ENCODE peak calls at places on chromosomes 5 and 9, in ten cellular contexts. C, U, S, A, N, W, J, F, Z and G are unnamed samples.
A peak's percentile ranks its signal among the peaks of the same experiment; 100 is the strongest.

GRCh38 chr5:146797683-146798082 is 80.9 kb downstream of the PPP2R2B start:
- DNase-seq in C (no peak), U (no peak), S (no peak), A (peak; percentile 18), N (no peak), W (no peak), J (no peak), F (no peak), Z (no peak), G (peak; percentile 35)

GRCh38 chr9:136170291-136170901 is 34.5 kb downstream of the LHX3 start:
- DNase-seq in C (peak; percentile 87), U (peak; percentile 42), S (peak; percentile 19), A (no peak), N (peak; percentile 23), W (peak; percentile 20), J (no peak), F (peak; percentile 61), Z (peak; percentile 24), G (no peak)

GRCh38 chr5:107063511-107063910 is 607.2 kb downstream of the EFNA5 start:
- DNase-seq in C (no peak), U (no peak), S (no peak), A (no peak), N (no peak), W (no peak), J (no peak), F (no peak), Z (no peak), G (no peak)

GRCh38 chr5:168878121-168878520 is 299.0 kb upstream of the PANK3 start:
- DNase-seq in C (no peak), U (no peak), S (no peak), A (no peak), N (no peak), W (no peak), J (no peak), F (no peak), Z (no peak), G (no peak)

GRCh38 chr9:13648676-13649075 is 369.2 kb upstream of the MPDZ start:
- DNase-seq in C (no peak), U (no peak), S (no peak), A (peak; percentile 37), N (no peak), W (no peak), J (no peak), F (no peak), Z (no peak), G (no peak)

GRCh38 chr5:142722146-142722545 is 36.3 kb upstream of the FGF1 start:
- DNase-seq in C (no peak), U (peak; percentile 24), S (no peak), A (no peak), N (no peak), W (no peak), J (no peak), F (no peak), Z (no peak), G (no peak)

GRCh38 chr5:137167187-137167586 is 331.9 kb downstream of the SPOCK1 start:
- DNase-seq in C (no peak), U (no peak), S (no peak), A (no peak), N (no peak), W (no peak), J (no peak), F (no peak), Z (no peak), G (no peak)

GRCh38 chr9:33381231-33381791 is 21.1 kb downstream of the AQP7 start:
- DNase-seq in C (no peak), U (no peak), S (no peak), A (no peak), N (no peak), W (no peak), J (no peak), F (no peak), Z (no peak), G (peak; percentile 70)

GRCh38 chr5:35647712-35648111 is 30.0 kb downstream of the SPEF2 start:
- DNase-seq in C (no peak), U (no peak), S (no peak), A (no peak), N (no peak), W (no peak), J (no peak), F (no peak), Z (no peak), G (no peak)

GRCh38 chr5:68419637-68420452 is 204.3 kb downstream of the PIK3R1 start:
- DNase-seq in C (no peak), U (peak; percentile 72), S (peak; percentile 26), A (no peak), N (no peak), W (no peak), J (peak; percentile 26), F (no peak), Z (no peak), G (no peak)

GRCh38 chr9:131405429-131405828 is 11.5 kb downstream of the PRRC2B start:
- DNase-seq in C (peak; percentile 84), U (peak; percentile 55), S (no peak), A (no peak), N (no peak), W (no peak), J (no peak), F (no peak), Z (no peak), G (peak; percentile 70)

GRCh38 chr9:20684865-20685696 is 1.0 kb downstream of the FOCAD start:
- DNase-seq in C (no peak), U (peak; percentile 88), S (no peak), A (no peak), N (peak; percentile 12), W (no peak), J (no peak), F (no peak), Z (no peak), G (no peak)

GRCh38 chr9:124320062-124320973 is 62.6 kb downstream of the NEK6 start:
- DNase-seq in C (peak; percentile 95), U (peak; percentile 83), S (peak; percentile 66), A (peak; percentile 70), N (peak; percentile 72), W (no peak), J (peak; percentile 82), F (no peak), Z (peak; percentile 9), G (peak; percentile 93)

GRCh38 chr9:133711428-133712220 is 26.5 kb downstream of the SARDH start:
- DNase-seq in C (peak; percentile 74), U (no peak), S (no peak), A (no peak), N (no peak), W (no peak), J (no peak), F (peak; percentile 70), Z (no peak), G (no peak)

GRCh38 chr5:11377896-11378295 is 526.4 kb downstream of the CTNND2 start:
- DNase-seq in C (no peak), U (no peak), S (no peak), A (no peak), N (no peak), W (no peak), J (no peak), F (no peak), Z (no peak), G (no peak)

GRCh38 chr5:65932676-65933075 is 6.3 kb downstream of the ERBIN start:
- DNase-seq in C (no peak), U (no peak), S (no peak), A (no peak), N (no peak), W (no peak), J (no peak), F (no peak), Z (no peak), G (no peak)

GRCh38 chr9:110835859-110836271 is 167.3 kb downstream of the MUSK start:
- DNase-seq in C (no peak), U (peak; percentile 36), S (no peak), A (no peak), N (no peak), W (no peak), J (no peak), F (no peak), Z (no peak), G (no peak)

GRCh38 chr5:178212241-178213002 is 8.1 kb downstream of the HNRNPAB start:
- DNase-seq in C (peak; percentile 29), U (no peak), S (no peak), A (no peak), N (no peak), W (no peak), J (no peak), F (peak; percentile 13), Z (no peak), G (no peak)

GRCh38 chr5:1479581-1480188 is 34.4 kb upstream of the SLC6A3 start:
- DNase-seq in C (peak; percentile 87), U (peak; percentile 47), S (peak; percentile 23), A (no peak), N (peak; percentile 30), W (peak; percentile 28), J (peak; percentile 45), F (peak; percentile 85), Z (no peak), G (no peak)

GRCh38 chr9:33465596-33466564 is 7.8 kb downstream of the NOL6 start:
- DNase-seq in C (peak; percentile 74), U (no peak), S (no peak), A (no peak), N (no peak), W (no peak), J (no peak), F (no peak), Z (no peak), G (no peak)

GRCh38 chr9:132903574-132904495 is 25.1 kb downstream of the SPACA9 start:
- DNase-seq in C (no peak), U (no peak), S (no peak), A (no peak), N (no peak), W (no peak), J (no peak), F (no peak), Z (no peak), G (no peak)